ENCODE peak calls at places on chromosomes 7 and 10, in four cellular contexts. N is AG10803, Z is mammary epithelial cell, W is nephron progenitor cell. A is an unnamed sample.

GRCh38 chr10:58963101-58963534 is 213.3 kb upstream of the PHYHIPL start:
- DNase-seq in N (no peak), Z (no peak), W (peak; percentile 17), A (no peak)

GRCh38 chr7:82080254-82080924 is 310.5 kb upstream of the HGF start:
- DNase-seq in N (no peak), Z (no peak), W (no peak), A (peak; percentile 37)

GRCh38 chr10:6108631-6109443 is 20.0 kb downstream of the RBM17 start:
- DNase-seq in N (peak; percentile 46), Z (peak; percentile 14), W (peak; percentile 26), A (peak; percentile 66)

GRCh38 chr10:57822965-57823364 is 444.7 kb downstream of the IPMK start:
- DNase-seq in N (no peak), Z (no peak), W (no peak), A (no peak)

GRCh38 chr7:30162133-30162532 is 27.3 kb downstream of the MTURN start:
- DNase-seq in N (no peak), Z (no peak), W (no peak), A (no peak)

GRCh38 chr7:106736508-106737201 is 75.7 kb upstream of the CCDC71L start:
- DNase-seq in N (peak; percentile 86), Z (peak; percentile 80), W (peak; percentile 8), A (peak; percentile 91)

GRCh38 chr7:126689037-126689436 is 563.7 kb downstream of the GRM8 start:
- DNase-seq in N (peak; percentile 15), Z (no peak), W (peak; percentile 35), A (no peak)

GRCh38 chr7:11297226-11297625 is 323.6 kb downstream of the PHF14 start:
- DNase-seq in N (no peak), Z (no peak), W (no peak), A (no peak)

GRCh38 chr10:93073539-93074136 is at the start of gene CYP26A1:
- DNase-seq in N (no peak), Z (peak; percentile 45), W (peak; percentile 46), A (no peak)

GRCh38 chr7:150830957-150831356 is 21.4 kb upstream of the AOC1 start:
- DNase-seq in N (no peak), Z (no peak), W (no peak), A (no peak)

GRCh38 chr10:29811751-29812427 is 177.1 kb upstream of the SVIL start:
- DNase-seq in N (peak; percentile 97), Z (peak; percentile 92), W (no peak), A (peak; percentile 98)

GRCh38 chr7:45215611-45216062 is 58.0 kb downstream of the RAMP3 start:
- DNase-seq in N (no peak), Z (no peak), W (no peak), A (no peak)

GRCh38 chr10:85402541-85402940 is 964.1 kb downstream of the GRID1 start:
- DNase-seq in N (no peak), Z (no peak), W (no peak), A (no peak)

GRCh38 chr10:88851706-88852105 is at the start of gene ANKRD22:
- DNase-seq in N (peak; percentile 42), Z (peak; percentile 99), W (no peak), A (peak; percentile 66)

GRCh38 chr7:99374121-99375064 is at the start of gene ARPC1B:
- DNase-seq in N (peak; percentile 70), Z (peak; percentile 71), W (peak; percentile 79), A (peak; percentile 63)

GRCh38 chr7:75915416-75916156 is 631 bp downstream of the POR start:
- DNase-seq in N (peak; percentile 29), Z (no peak), W (peak; percentile 18), A (peak; percentile 30)

GRCh38 chr7:193538-194256 is 1.3 kb downstream of the FAM20C start:
- DNase-seq in N (no peak), Z (peak; percentile 26), W (peak; percentile 23), A (peak; percentile 15)

GRCh38 chr7:115634633-115635032 is 395.9 kb downstream of the TFEC start:
- DNase-seq in N (no peak), Z (no peak), W (no peak), A (no peak)

GRCh38 chr7:1130021-1130990 is 29.7 kb downstream of the ZFAND2A start:
- DNase-seq in N (no peak), Z (no peak), W (no peak), A (no peak)

GRCh38 chr10:34814228-34815173 is 595 bp downstream of the PARD3 start:
- DNase-seq in N (peak; percentile 30), Z (peak; percentile 30), W (peak; percentile 75), A (peak; percentile 29)

GRCh38 chr7:112059675-112060074 is 146.5 kb downstream of the DOCK4 start:
- DNase-seq in N (no peak), Z (no peak), W (no peak), A (no peak)
- TF ChIP-seq CTCF in N (no peak), Z (no peak), W (no peak), A (no peak)

DNA sequence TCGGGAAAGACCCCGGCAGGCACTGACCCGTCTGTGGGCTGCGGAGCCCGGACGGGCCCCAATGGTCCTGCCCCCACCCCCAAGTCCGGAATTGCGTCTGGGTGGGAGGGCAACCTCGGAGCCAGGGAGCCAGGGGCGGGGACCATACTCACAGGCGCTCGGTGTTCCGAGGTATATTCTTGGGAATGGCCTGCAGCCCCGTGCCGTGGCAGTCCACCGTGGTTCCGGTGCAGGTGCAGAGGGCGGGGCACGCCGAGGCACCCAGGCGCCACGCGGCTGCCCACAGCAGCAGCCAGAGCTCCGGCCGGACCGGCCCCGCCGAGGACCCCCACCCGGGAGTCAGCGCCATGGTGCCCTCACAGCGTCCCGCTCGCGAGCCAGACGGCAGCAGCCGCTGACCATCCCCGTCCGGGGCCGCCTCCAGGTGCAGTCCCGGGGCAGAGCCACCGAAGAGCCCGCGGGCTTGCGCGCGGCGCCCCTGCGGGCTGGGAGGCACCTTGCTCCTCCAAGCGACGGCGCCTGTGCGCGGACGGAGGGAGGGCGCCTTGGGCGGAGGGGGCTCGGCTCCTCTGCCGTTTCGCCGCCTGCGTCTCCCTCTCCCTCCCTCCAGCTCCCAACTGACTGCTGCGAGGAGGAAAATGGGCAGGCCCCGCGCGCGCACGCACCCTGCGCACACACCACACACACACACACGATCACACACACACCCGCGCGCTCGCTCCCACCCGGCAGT is at the start of gene SLIT1:
- DNase-seq in N (no peak), Z (no peak), W (peak; percentile 72), A (no peak)
- TF ChIP-seq CTCF in N (no peak), Z (no peak), W (peak; percentile 8), A (no peak)

GRCh38 chr7:38411404-38411803 is 138.0 kb upstream of the TARP start:
- DNase-seq in N (peak; percentile 2), Z (peak; percentile 2), W (no peak), A (peak; percentile 8)
- TF ChIP-seq CTCF in N (no peak), Z (peak; percentile 29), W (no peak), A (peak; percentile 26)

GRCh38 chr7:135710417-135711138 is 17.4 kb downstream of the SLC13A4 start:
- DNase-seq in N (no peak), Z (no peak), W (peak; percentile 31), A (no peak)
- TF ChIP-seq CTCF in N (peak; percentile 43), Z (peak; percentile 33), W (peak; percentile 67), A (peak; percentile 61)

GRCh38 chr10:84204610-84205009 is 10.3 kb downstream of the CDHR1 start:
- DNase-seq in N (no peak), Z (no peak), W (no peak), A (no peak)

GRCh38 chr10:84205853-84206513 is 11.6 kb downstream of the CDHR1 start:
- DNase-seq in N (no peak), Z (no peak), W (no peak), A (no peak)

GRCh38 chr10:84204122-84204521 is 9.8 kb downstream of the CDHR1 start:
- DNase-seq in N (no peak), Z (no peak), W (no peak), A (no peak)

GRCh38 chr10:84208023-84208422 is 13.7 kb downstream of the CDHR1 start:
- DNase-seq in N (no peak), Z (no peak), W (no peak), A (no peak)

GRCh38 chr10:84205049-84205852 is 10.9 kb downstream of the CDHR1 start:
- DNase-seq in N (peak; percentile 29), Z (peak; percentile 42), W (peak; percentile 79), A (peak; percentile 25)
- TF ChIP-seq CTCF in N (peak; percentile 78), Z (peak; percentile 99), W (peak; percentile 89), A (peak; percentile 79)

GRCh38 chr10:24723788-24724380 is at the start of gene ARHGAP21:
- DNase-seq in N (peak; percentile 74), Z (peak; percentile 78), W (no peak), A (peak; percentile 80)
- TF ChIP-seq CTCF in N (peak; percentile 9), Z (no peak), W (no peak), A (no peak)

GRCh38 chr7:140645166-140645565 is 4.6 kb upstream of the DENND2A start:
- DNase-seq in N (no peak), Z (no peak), W (no peak), A (no peak)
- TF ChIP-seq CTCF in N (peak; percentile 36), Z (peak; percentile 36), W (peak; percentile 31), A (peak; percentile 38)

GRCh38 chr10:69741671-69742355 is 59.9 kb upstream of the COL13A1 start:
- DNase-seq in N (no peak), Z (no peak), W (no peak), A (no peak)

GRCh38 chr10:69744971-69745370 is 56.7 kb upstream of the COL13A1 start:
- DNase-seq in N (no peak), Z (peak; percentile 44), W (no peak), A (no peak)

GRCh38 chr10:69742356-69742695 is 59.4 kb upstream of the COL13A1 start:
- DNase-seq in N (no peak), Z (no peak), W (no peak), A (peak; percentile 33)

GRCh38 chr10:69741252-69741651 is 60.5 kb upstream of the COL13A1 start:
- DNase-seq in N (no peak), Z (no peak), W (no peak), A (no peak)

GRCh38 chr10:69742928-69743602 is 58.6 kb upstream of the COL13A1 start:
- DNase-seq in N (peak; percentile 23), Z (no peak), W (peak; percentile 68), A (peak; percentile 32)
- TF ChIP-seq CTCF in N (peak; percentile 62), Z (peak; percentile 33), W (peak; percentile 51), A (peak; percentile 56)

GRCh38 chr10:3148041-3148440 is 24.5 kb downstream of the PITRM1 start:
- DNase-seq in N (no peak), Z (no peak), W (no peak), A (no peak)

GRCh38 chr10:3150366-3150765 is 22.2 kb downstream of the PITRM1 start:
- DNase-seq in N (no peak), Z (no peak), W (no peak), A (no peak)

GRCh38 chr10:3149918-3150317 is 22.7 kb downstream of the PITRM1 start:
- DNase-seq in N (no peak), Z (no peak), W (no peak), A (no peak)

GRCh38 chr10:3147117-3147820 is 25.3 kb downstream of the PITRM1 start:
- DNase-seq in N (no peak), Z (no peak), W (no peak), A (no peak)

DNA sequence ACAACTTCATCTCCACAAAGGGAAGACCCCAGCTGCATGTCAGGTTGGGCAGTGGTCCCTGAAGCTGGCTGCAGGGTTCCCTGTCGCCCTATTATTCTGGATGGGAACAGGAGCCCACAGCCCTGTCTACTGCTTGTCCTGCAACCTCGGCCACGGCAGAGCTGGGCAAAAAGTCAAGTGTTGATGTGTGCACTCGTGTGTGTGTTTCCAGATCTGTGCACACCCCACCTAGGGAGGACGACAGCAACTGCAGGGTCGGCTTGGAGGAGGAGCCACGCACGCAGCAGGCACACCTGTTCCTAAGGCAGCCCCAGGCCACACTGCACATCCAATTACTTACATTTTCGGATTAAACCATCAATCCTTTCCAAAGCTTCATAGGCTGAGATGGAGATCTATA is 23.6 kb downstream of the PITRM1 start:
- DNase-seq in N (no peak), Z (no peak), W (no peak), A (no peak)
- TF ChIP-seq CTCF in N (no peak), Z (no peak), W (no peak), A (no peak)